ENCODE peak calls at places on chromosomes 4 and X, in four cellular contexts. Q is cardiac muscle cell, G is epithelial cell of proximal tubule, H is GM12865. R is an unnamed sample.

GRCh38 chr4:128249787-128250668 is 37.6 kb downstream of the PGRMC2 start:
- DNase-seq in Q (no peak), G (no peak), H (no peak), R (no peak)

GRCh38 chrX:14497184-14497666 is 32.1 kb upstream of the GLRA2 start:
- DNase-seq in Q (peak; percentile 5), G (no peak), H (peak; percentile 31), R (peak; percentile 4)

GRCh38 chr4:72112514-72113156 is 80.8 kb downstream of the NPFFR2 start:
- DNase-seq in Q (peak; percentile 21), G (peak; percentile 94), H (peak; percentile 77), R (peak; percentile 78)

GRCh38 chr4:182642831-182643230 is 274.4 kb downstream of the DCTD start:
- DNase-seq in Q (peak; percentile 62), G (no peak), H (peak; percentile 37), R (peak; percentile 3)

GRCh38 chr4:114658179-114658578 is 59.6 kb downstream of the UGT8 start:
- DNase-seq in Q (no peak), G (no peak), H (no peak), R (no peak)

GRCh38 chr4:42458686-42459085 is 61.4 kb downstream of the SHISA3 start:
- DNase-seq in Q (no peak), G (no peak), H (no peak), R (no peak)

GRCh38 chr4:55851885-55852284 is 1.6 kb upstream of the EXOC1 start:
- DNase-seq in Q (no peak), G (no peak), H (no peak), R (no peak)

GRCh38 chr4:20395160-20395773 is 143.6 kb downstream of the SLIT2 start:
- DNase-seq in Q (peak; percentile 52), G (no peak), H (peak; percentile 31), R (no peak)

GRCh38 chrX:128928636-128929035 is 594.7 kb downstream of the SMARCA1 start:
- DNase-seq in Q (no peak), G (no peak), H (no peak), R (no peak)

GRCh38 chr4:73673286-73673685 is 53.0 kb upstream of the RASSF6 start:
- DNase-seq in Q (peak; percentile 61), G (no peak), H (no peak), R (no peak)

GRCh38 chr4:45078201-45078600 is 351.8 kb upstream of the GNPDA2 start:
- DNase-seq in Q (peak; percentile 50), G (no peak), H (no peak), R (no peak)

GRCh38 chrX:71622347-71623104 is 4.2 kb upstream of the CXCR3 start:
- DNase-seq in Q (peak; percentile 83), G (no peak), H (peak; percentile 92), R (no peak)

GRCh38 chr4:126221262-126221661 is 906.5 kb downstream of the FAT4 start:
- DNase-seq in Q (no peak), G (no peak), H (no peak), R (no peak)

GRCh38 chr4:4851081-4851480 is 8.4 kb upstream of the MSX1 start:
- DNase-seq in Q (no peak), G (no peak), H (no peak), R (no peak)

GRCh38 chr4:176782191-176782590 is 10.5 kb downstream of the VEGFC start:
- DNase-seq in Q (no peak), G (no peak), H (no peak), R (no peak)

GRCh38 chr4:5982156-5982973 is 35.9 kb downstream of the C4orf50 start:
- DNase-seq in Q (no peak), G (no peak), H (peak; percentile 34), R (no peak)

GRCh38 chr4:68272860-68273259 is 27.4 kb upstream of the TMPRSS11B start:
- DNase-seq in Q (no peak), G (peak; percentile 27), H (no peak), R (no peak)

GRCh38 chrX:8851487-8851886 is 50.3 kb upstream of the FAM9A start:
- DNase-seq in Q (peak; percentile 46), G (no peak), H (no peak), R (no peak)

GRCh38 chr4:18042754-18043153 is 21.2 kb upstream of the LCORL start:
- DNase-seq in Q (no peak), G (no peak), H (peak; percentile 9), R (no peak)

GRCh38 chr4:153112071-153112460 is 92.2 kb upstream of the TRIM2 start:
- DNase-seq in Q (no peak), G (no peak), H (no peak), R (no peak)
- TF ChIP-seq CTCF in Q (no peak), G (no peak), H (no peak), R (no peak)

DNA sequence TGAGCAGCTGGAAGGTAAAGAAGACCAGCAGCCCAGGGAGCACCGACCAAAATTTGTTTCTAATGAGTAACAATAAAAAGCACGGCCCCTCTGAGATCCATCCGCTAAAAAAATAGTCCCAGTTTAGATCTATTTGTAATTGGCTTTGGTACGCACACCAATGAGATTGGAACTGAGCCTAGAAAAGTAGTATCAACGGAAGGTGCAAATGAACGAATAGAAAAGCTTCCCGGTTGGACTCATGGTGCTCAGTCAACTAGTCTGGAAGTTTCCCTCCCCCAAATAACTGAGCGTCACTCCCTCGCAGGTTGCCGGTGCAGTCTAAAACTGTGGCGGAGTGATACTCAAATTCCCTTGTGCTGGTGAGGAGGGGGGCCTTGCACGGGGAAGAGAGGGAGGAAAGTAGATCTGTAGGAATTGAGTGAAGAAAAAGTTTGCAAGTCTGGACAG is at the start of gene COL4A5:
- DNase-seq in Q (peak; percentile 90), G (peak; percentile 49), H (peak; percentile 2), R (no peak)
- H3K4me3 ChIP-seq in Q (peak within 1 kb of the TSS; percentile 90), G (peak within 1 kb of the TSS; percentile 69), H (no peak within 1 kb of the TSS), R (no peak within 1 kb of the TSS)

GRCh38 chrX:119817130-119817690 is 25.8 kb upstream of the RPL39 start:
- DNase-seq in Q (no peak), G (no peak), H (no peak), R (no peak)

GRCh38 chrX:119816300-119816699 is 24.9 kb upstream of the RPL39 start:
- DNase-seq in Q (no peak), G (no peak), H (no peak), R (no peak)
- TF ChIP-seq CTCF in Q (no peak), G (no peak), H (no peak), R (no peak)

GRCh38 chr4:54678826-54679225 is 21.1 kb downstream of the KIT start:
- DNase-seq in Q (no peak), G (no peak), H (no peak), R (no peak)

GRCh38 chr4:54677853-54678650 is 20.3 kb downstream of the KIT start:
- DNase-seq in Q (no peak), G (no peak), H (no peak), R (no peak)

GRCh38 chr4:54677416-54677815 is 19.7 kb downstream of the KIT start:
- DNase-seq in Q (no peak), G (no peak), H (no peak), R (no peak)

GRCh38 chr4:54676062-54676461 is 18.3 kb downstream of the KIT start:
- DNase-seq in Q (no peak), G (no peak), H (no peak), R (no peak)
- H3K4me3 ChIP-seq in Q (no peak overlapping the region), G (no peak overlapping the region), H (no peak overlapping the region), R (no peak overlapping the region)

DNA sequence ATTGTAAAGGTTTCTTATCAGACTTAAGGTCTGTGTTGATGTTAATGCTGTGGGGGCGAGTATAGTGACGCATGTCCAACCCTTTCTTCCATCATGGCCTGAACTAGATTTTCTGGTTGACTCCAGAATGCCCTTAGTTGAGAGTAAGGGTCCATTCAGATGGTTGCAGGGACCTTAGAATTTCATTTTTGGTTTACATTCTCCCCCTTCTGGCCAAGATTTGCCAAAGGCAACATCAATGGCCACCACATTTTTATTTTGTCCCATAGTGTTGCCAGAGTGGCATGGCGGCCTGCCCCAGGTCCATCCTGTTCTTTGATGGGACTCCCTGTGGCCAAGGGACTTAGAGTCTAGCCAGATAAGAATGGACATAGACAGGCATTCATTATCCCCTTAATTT is 368.5 kb downstream of the GPM6A start:
- DNase-seq in Q (no peak), G (no peak), H (no peak), R (no peak)
- TF ChIP-seq CTCF in Q (no peak), G (peak; percentile 28), H (no peak), R (no peak)

GRCh38 chr4:41358626-41359025 is 101.9 kb downstream of the UCHL1 start:
- DNase-seq in Q (no peak), G (no peak), H (no peak), R (no peak)

GRCh38 chr4:41360214-41360910 is 103.6 kb downstream of the UCHL1 start:
- DNase-seq in Q (peak; percentile 61), G (no peak), H (peak; percentile 8), R (no peak)

GRCh38 chr4:41359069-41359769 is 102.5 kb downstream of the UCHL1 start:
- DNase-seq in Q (no peak), G (no peak), H (no peak), R (no peak)

GRCh38 chr4:41360911-41361830 is 104.4 kb downstream of the UCHL1 start:
- DNase-seq in Q (peak; percentile 30), G (no peak), H (no peak), R (no peak)

DNA sequence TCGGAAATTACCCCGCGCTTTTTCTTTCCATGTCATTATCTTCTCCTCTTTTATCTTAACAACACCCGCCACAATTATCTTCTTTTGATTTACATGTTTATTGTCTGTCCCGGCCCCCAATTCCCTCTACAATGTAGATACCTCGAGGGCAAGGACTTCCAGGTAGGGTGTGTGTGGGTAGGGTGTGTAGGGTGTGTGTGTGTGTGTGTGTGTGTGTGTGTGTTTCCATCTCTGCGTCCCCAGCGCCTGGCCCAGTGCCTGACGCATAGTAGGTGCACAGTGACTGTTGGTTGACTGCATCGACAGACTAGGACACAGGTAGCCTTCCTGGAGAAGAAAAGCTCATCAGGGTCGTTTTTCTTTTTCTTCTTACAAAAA is 103.1 kb downstream of the UCHL1 start:
- DNase-seq in Q (no peak), G (no peak), H (no peak), R (no peak)
- H3K4me3 ChIP-seq in Q (peak overlapping the region; percentile 69), G (peak overlapping the region; percentile 78), H (no peak overlapping the region), R (no peak overlapping the region)

DNA sequence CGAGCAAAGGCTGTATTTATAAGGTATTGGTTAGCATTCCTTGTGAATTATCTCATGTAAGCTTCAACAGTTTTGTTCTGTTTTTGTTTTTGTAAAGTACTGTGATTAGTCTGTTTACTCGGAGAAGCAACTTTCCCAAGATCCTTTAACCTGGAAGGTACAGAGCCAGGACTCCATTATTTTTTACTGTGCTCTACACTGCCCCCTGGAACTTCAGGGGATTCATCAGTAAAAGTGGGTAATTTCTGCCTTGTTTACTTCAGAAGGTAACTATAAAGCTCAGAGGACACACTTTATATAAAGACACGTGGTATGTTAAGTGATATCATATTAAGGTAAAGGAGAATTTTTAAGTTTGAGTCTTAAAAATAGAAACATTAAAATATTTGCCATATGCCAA is 124.9 kb downstream of the IQCM start:
- DNase-seq in Q (no peak), G (no peak), H (no peak), R (no peak)
- TF ChIP-seq CTCF in Q (no peak), G (peak; percentile 56), H (no peak), R (peak; percentile 7)

DNA sequence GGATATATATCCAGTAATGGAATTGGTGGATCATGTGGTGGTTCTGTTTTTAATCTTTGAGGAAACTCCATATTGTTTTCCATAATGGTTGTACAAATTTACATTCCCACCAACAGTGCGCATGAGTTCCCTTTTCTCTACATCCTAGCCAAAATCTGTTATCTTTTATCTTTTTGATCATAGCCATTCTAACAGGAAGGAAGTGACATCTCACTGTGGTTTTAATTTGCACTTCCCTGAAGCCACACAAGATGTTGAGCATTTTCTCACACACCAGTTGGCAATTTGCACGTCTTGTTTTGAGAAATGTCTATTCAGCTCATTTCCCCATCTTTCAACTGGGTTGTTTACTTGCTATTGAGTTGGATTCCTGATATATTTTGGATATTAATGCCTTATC is 194.9 kb downstream of the CBLL2 start:
- DNase-seq in Q (no peak), G (no peak), H (no peak), R (no peak)
- H3K4me3 ChIP-seq in Q (no peak overlapping the region), G (no peak overlapping the region), H (no peak overlapping the region), R (no peak overlapping the region)